ENCODE peak calls at places on chromosomes 7 and 10, in nine cellular contexts. I is naive thymus-derived CD8-positive, alpha-beta T cell; F is GM12892; X is stimulated activated CD4-positive, alpha-beta T cell treated with anti-CD3 and anti-CD28 coated beads, Interleukin-12 subunit alpha, Interleukin-12 subunit beta, amount 100 ng/mL, for 4 hours; L is NCI-H1694 treated with DMSO at 0.1 percent for 48 hours; J is left ventricle myocardium superior; G is GM04504; D is AG08395; A is lower lobe of right lung. Q is an unnamed sample.

GRCh38 chr7:129665013-129665401 is 53.5 kb downstream of the NRF1 start:
- DNase-seq in L (no peak), J (no peak), D (peak), X (no peak), F (no peak), G (peak), A (no peak), I (no peak), Q (peak)

GRCh38 chr10:28668363-28669226 is 8.7 kb upstream of the BAMBI start:
- DNase-seq in L (no peak), A (peak), F (no peak), X (peak), D (peak), G (no peak), I (peak), J (peak), Q (peak)

GRCh38 chr7:130272456-130273080 is 5.9 kb downstream of the CPA2 start:
- DNase-seq in A (no peak), L (peak), X (no peak), J (peak), G (no peak), F (no peak), I (no peak), D (peak), Q (peak)

GRCh38 chr10:3426190-3426845 is 253.7 kb upstream of the PITRM1 start:
- DNase-seq in J (no peak), L (no peak), I (no peak), A (no peak), X (no peak), F (no peak), G (peak), D (peak), Q (peak)

GRCh38 chr10:132023092-132023811 is 41.5 kb upstream of the BNIP3 start:
- DNase-seq in L (peak), I (peak), D (peak), X (peak), A (peak), G (peak), J (peak), F (peak), Q (peak)

GRCh38 chr10:87000491-87000890 is 19.6 kb upstream of the FAM25A start:
- DNase-seq in J (no peak), G (no peak), X (no peak), I (no peak), F (no peak), L (no peak), D (no peak), A (no peak), Q (no peak)

GRCh38 chr10:62127975-62128374 is 140.7 kb downstream of the RTKN2 start:
- DNase-seq in A (no peak), F (no peak), I (no peak), X (no peak), G (no peak), L (no peak), D (no peak), J (no peak), Q (no peak)

GRCh38 chr7:93594250-93594649 is 19.7 kb upstream of the CALCR start:
- DNase-seq in X (no peak), L (no peak), I (no peak), D (no peak), A (no peak), F (no peak), J (no peak), G (no peak), Q (no peak)

GRCh38 chr7:31443457-31443856 is 70.4 kb upstream of the ITPRID1 start:
- DNase-seq in I (no peak), G (peak), J (no peak), X (no peak), F (no peak), A (no peak), D (peak), L (peak), Q (peak)

GRCh38 chr7:23654508-23654907 is 25.5 kb upstream of the FAM221A start:
- DNase-seq in J (no peak), I (no peak), A (no peak), G (no peak), X (no peak), L (peak), F (no peak), D (no peak), Q (no peak)

GRCh38 chr7:2100278-2101205 is 132.2 kb downstream of the MAD1L1 start:
- DNase-seq in A (no peak), X (no peak), G (no peak), I (peak), J (no peak), F (peak), L (no peak), D (no peak), Q (no peak)

GRCh38 chr10:127151981-127152699 is 44.3 kb downstream of the INSYN2A start:
- DNase-seq in D (no peak), J (peak), I (no peak), F (no peak), X (no peak), G (no peak), A (peak), L (no peak), Q (peak)

GRCh38 chr10:125153693-125154490 is 6.5 kb downstream of the CTBP2 start:
- DNase-seq in F (no peak), A (no peak), L (no peak), D (peak), J (no peak), X (no peak), G (no peak), I (no peak), Q (no peak)

GRCh38 chr7:103343758-103344452 is 662 bp downstream of the DNAJC2 start:
- DNase-seq in L (peak), D (peak), F (no peak), G (peak), I (peak), J (no peak), A (peak), X (peak), Q (peak)

GRCh38 chr10:30553625-30554442 is 75.7 kb downstream of the LYZL2 start:
- DNase-seq in F (no peak), J (peak), G (peak), L (no peak), D (peak), X (no peak), A (peak), I (no peak), Q (no peak)

GRCh38 chr10:6088721-6089333 is at the start of gene RBM17:
- DNase-seq in D (peak), L (peak), G (peak), F (peak), X (peak), I (peak), J (peak), A (peak), Q (peak)

GRCh38 chr7:142587578-142588191 is 161.6 kb upstream of the PRSS1 start:
- DNase-seq in J (no peak), L (peak), F (no peak), I (peak), A (no peak), X (no peak), D (peak), G (peak), Q (peak)

GRCh38 chr7:137343483-137343841 is at the start of gene PTN:
- DNase-seq in I (no peak), J (peak), G (peak), F (no peak), L (no peak), A (no peak), D (peak), X (no peak), Q (peak)

GRCh38 chr7:81267508-81267907 is 348.7 kb upstream of the SEMA3C start:
- DNase-seq in L (no peak), F (no peak), G (no peak), X (no peak), D (no peak), A (no peak), I (no peak), J (no peak), Q (peak)

GRCh38 chr10:79202188-79203013 is 133.6 kb downstream of the ZMIZ1 start:
- DNase-seq in J (peak), D (no peak), G (no peak), I (no peak), X (peak), L (peak), F (peak), A (peak), Q (no peak)

GRCh38 chr10:4344544-4344994 is 481.4 kb upstream of the AKR1E2 start:
- DNase-seq in J (peak), F (no peak), A (peak), I (no peak), D (peak), L (no peak), G (peak), X (peak), Q (peak)

GRCh38 chr10:116627386-116627933 is 6.7 kb downstream of the PNLIPRP2 start:
- DNase-seq in J (peak), L (no peak), G (no peak), X (no peak), F (no peak), D (no peak), I (no peak), A (no peak), Q (peak)

GRCh38 chr7:116577320-116577871 is 52.6 kb downstream of the CAV1 start:
- DNase-seq in D (peak), J (no peak), I (no peak), G (no peak), L (no peak), X (no peak), F (no peak), A (no peak), Q (no peak)

GRCh38 chr10:14016942-14017341 is 313.8 kb downstream of the FRMD4A start:
- DNase-seq in J (no peak), A (no peak), L (no peak), X (no peak), F (no peak), D (no peak), G (no peak), I (no peak), Q (no peak)

GRCh38 chr10:75956624-75957023 is 525.2 kb downstream of the LRMDA start:
- DNase-seq in I (no peak), F (no peak), G (no peak), A (no peak), L (no peak), X (no peak), J (no peak), D (no peak), Q (no peak)

GRCh38 chr10:31702954-31703353 is 225.7 kb downstream of the ARHGAP12 start:
- DNase-seq in D (no peak), A (no peak), L (no peak), X (no peak), I (no peak), F (no peak), G (no peak), J (no peak), Q (no peak)

GRCh38 chr7:116177009-116177408 is 33.3 kb upstream of the TES start:
- DNase-seq in D (peak), A (no peak), L (no peak), F (no peak), X (no peak), I (no peak), J (no peak), G (no peak), Q (peak)

GRCh38 chr10:123837771-123838170 is 53.8 kb downstream of the CPXM2 start:
- DNase-seq in F (no peak), L (no peak), X (no peak), J (no peak), A (no peak), I (no peak), D (no peak), G (no peak), Q (no peak)

GRCh38 chr10:83539528-83540308 is 599.6 kb upstream of the GHITM start:
- DNase-seq in A (no peak), L (no peak), F (no peak), J (peak), X (no peak), G (peak), D (peak), I (no peak), Q (no peak)

GRCh38 chr10:92011560-92012214 is 88.1 kb downstream of the BTAF1 start:
- DNase-seq in L (no peak), A (no peak), X (no peak), J (no peak), D (peak), I (no peak), F (no peak), G (peak), Q (peak)

GRCh38 chr7:25359471-25360059 is 131.3 kb upstream of the NPVF start:
- DNase-seq in L (peak), D (no peak), I (no peak), J (no peak), X (no peak), F (no peak), A (no peak), G (no peak), Q (no peak)

GRCh38 chr7:27367930-27368549 is 125.4 kb downstream of the EVX1 start:
- DNase-seq in J (no peak), X (no peak), A (no peak), I (no peak), L (no peak), F (no peak), G (no peak), D (no peak), Q (no peak)

GRCh38 chr7:43085992-43086391 is 26.5 kb upstream of the HECW1 start:
- DNase-seq in F (no peak), G (no peak), I (no peak), J (no peak), D (no peak), A (no peak), L (no peak), X (no peak), Q (no peak)

GRCh38 chr10:94194256-94194655 is 168.5 kb downstream of the NOC3L start:
- DNase-seq in X (no peak), D (peak), J (no peak), I (no peak), A (no peak), G (peak), F (no peak), L (no peak), Q (peak)

GRCh38 chr7:925601-926000 is 28.9 kb downstream of the ADAP1 start:
- DNase-seq in D (no peak), L (no peak), A (peak), J (peak), I (peak), X (no peak), F (no peak), G (no peak), Q (no peak)

GRCh38 chr7:30927040-30927439 is 15.4 kb downstream of the AQP1 start:
- DNase-seq in G (no peak), J (no peak), X (no peak), D (no peak), A (peak), L (no peak), I (no peak), F (no peak), Q (no peak)

Q was measured in RWPE1.